ENCODE peak calls at places on chromosomes 2 and 18, in five cellular contexts. D is neuronal stem cell, J is H1, V is fibroblast of lung, K is H9. Y is an unnamed sample.

GRCh38 chr2:215812966-215813365 is 200.4 kb downstream of the MREG start:
- DNase-seq in V (peak), K (no peak), J (no peak), D (no peak), Y (no peak)

GRCh38 chr2:177649568-177650271 is 257.1 kb downstream of the AGPS start:
- DNase-seq in K (no peak), J (no peak), V (no peak), D (no peak), Y (no peak)

GRCh38 chr2:199057936-199058335 is 399.8 kb downstream of the SATB2 start:
- DNase-seq in K (no peak), V (peak), J (no peak), D (no peak), Y (no peak)

GRCh38 chr2:130836501-130837174 is at the start of gene ARHGEF4:
- DNase-seq in V (no peak), K (peak), D (peak), J (no peak), Y (peak)

GRCh38 chr2:134410831-134411231 is 157.0 kb downstream of the MGAT5 start:
- DNase-seq in V (peak), K (no peak), J (no peak), D (no peak), Y (no peak)

GRCh38 chr2:112869258-112869842 is 32.8 kb upstream of the IL1B start:
- DNase-seq in V (peak), J (no peak), D (no peak), K (no peak), Y (no peak)

GRCh38 chr2:221529177-221529942 is 42.7 kb downstream of the EPHA4 start:
- DNase-seq in K (no peak), J (no peak), D (no peak), V (no peak), Y (no peak)

GRCh38 chr2:199814845-199815211 is 36.2 kb downstream of the FTCDNL1 start:
- DNase-seq in V (no peak), D (no peak), J (no peak), K (no peak), Y (no peak)

GRCh38 chr2:236892721-236893120 is 193.0 kb upstream of the COPS8 start:
- DNase-seq in J (no peak), V (no peak), D (no peak), K (no peak), Y (no peak)

GRCh38 chr2:133062946-133063345 is 392.9 kb upstream of the LYPD1 start:
- DNase-seq in V (peak), K (no peak), D (no peak), J (no peak), Y (no peak)

DNA sequence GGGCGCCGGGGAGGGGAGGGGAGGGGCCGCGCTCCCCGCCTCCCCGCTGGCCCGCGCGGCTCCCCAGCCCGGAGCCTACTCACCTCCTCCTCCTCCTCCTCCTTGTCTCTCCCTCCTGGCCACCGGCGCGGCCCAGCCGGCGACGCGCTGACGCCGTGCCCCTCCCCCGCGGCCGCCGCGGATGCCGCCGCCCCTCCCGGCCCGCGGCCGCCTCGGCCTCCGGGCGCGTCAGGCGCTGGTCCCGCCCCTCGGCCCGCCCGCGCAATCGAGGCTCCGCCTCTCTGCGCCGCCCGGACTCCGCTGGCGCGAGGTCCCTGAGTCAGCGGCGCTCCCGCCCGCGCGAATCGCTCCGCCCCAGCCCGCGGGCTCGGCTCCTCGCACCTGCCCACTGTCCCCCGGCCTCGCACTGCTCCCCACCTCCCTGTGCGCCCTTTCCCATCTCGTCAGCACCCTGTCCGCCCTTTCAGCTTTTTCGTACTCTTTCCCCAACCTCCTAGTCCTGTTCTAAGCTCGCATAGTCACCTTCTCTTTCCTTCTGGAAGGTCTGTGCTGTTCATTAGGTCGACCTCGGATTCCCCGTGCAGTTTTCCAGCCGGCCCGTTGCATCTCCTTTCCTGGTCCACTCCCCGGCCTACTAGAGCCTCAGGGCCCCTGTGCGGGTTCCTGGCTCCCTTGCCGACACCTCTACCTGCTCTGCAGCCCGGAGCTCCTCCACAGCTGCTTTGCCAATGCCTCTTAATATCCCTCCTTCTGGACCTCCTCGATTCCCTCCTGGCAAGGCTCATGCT is 187.4 kb downstream of the ZEB2 start:
- DNase-seq in K (peak), J (peak), D (peak), V (peak), Y (peak)
- H3K9ac ChIP-seq in K (peak), J (peak), D (peak), V (peak), Y (peak)

GRCh38 chr18:80050797-80051196 is 16.6 kb downstream of the RBFA start:
- DNase-seq in V (no peak), K (no peak), D (no peak), J (no peak), Y (no peak)
- H3K9ac ChIP-seq in V (no peak), K (no peak), D (no peak), J (no peak), Y (no peak)

DNA sequence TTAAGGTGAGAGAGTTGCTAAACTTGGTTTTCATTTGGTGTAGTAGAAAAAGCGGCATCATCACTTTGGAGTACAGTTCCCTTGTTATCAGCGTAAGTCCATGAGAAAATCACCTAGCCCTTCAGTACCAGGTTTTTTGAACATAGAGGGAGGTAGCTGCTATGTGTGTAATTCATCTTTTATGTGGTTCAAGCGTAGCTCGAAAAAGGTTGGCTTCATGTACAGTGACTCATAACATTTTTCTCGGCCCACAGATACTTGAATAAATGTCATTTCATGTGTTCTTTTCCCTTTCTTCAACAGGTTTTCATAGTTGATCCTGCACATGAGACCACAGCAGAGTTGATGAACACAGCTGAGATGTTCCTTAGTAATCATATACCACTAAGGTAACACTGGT is 43.6 kb downstream of the UGGT1 start:
- DNase-seq in V (peak), J (no peak), D (no peak), K (no peak), Y (no peak)
- H3K9ac ChIP-seq in V (no peak), J (no peak), D (no peak), K (no peak), Y (no peak)

GRCh38 chr2:21013043-21013816 is 30.6 kb downstream of the APOB start:
- DNase-seq in V (no peak), D (no peak), K (no peak), J (no peak), Y (no peak)

GRCh38 chr2:21011453-21011852 is 32.4 kb downstream of the APOB start:
- DNase-seq in K (no peak), D (no peak), V (no peak), J (no peak), Y (no peak)

GRCh38 chr2:21010813-21011439 is 32.9 kb downstream of the APOB start:
- DNase-seq in J (no peak), V (no peak), K (no peak), D (no peak), Y (no peak)

GRCh38 chr2:21011876-21012556 is 31.9 kb downstream of the APOB start:
- DNase-seq in J (no peak), D (no peak), K (no peak), V (no peak), Y (no peak)

DNA sequence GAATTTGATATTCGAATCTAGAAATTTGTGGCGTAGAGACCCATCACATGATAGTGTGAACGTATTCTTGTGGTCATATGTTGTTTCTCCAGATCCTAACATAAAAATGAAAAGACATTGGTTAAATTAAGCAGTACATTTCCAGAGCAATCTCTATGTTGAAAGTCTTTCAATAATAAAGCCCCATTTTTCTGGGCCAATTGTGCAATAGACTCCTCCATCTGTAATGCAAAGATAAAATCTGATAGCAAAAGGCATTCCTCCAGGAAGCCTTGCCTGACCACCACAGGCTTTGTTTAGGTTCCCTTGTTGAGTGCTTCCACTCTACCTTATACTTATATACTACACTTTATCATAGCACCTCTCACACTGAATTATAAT is 31.3 kb downstream of the APOB start:
- DNase-seq in V (no peak), D (no peak), K (no peak), J (no peak), Y (no peak)
- H3K9ac ChIP-seq in V (no peak), D (no peak), K (no peak), J (no peak), Y (no peak)

GRCh38 chr18:44309185-44309584 is 371.5 kb upstream of the SETBP1 start:
- DNase-seq in V (peak), J (no peak), K (no peak), D (no peak), Y (no peak)
- H3K9ac ChIP-seq in V (no peak), J (no peak), K (no peak), D (no peak), Y (no peak)

DNA sequence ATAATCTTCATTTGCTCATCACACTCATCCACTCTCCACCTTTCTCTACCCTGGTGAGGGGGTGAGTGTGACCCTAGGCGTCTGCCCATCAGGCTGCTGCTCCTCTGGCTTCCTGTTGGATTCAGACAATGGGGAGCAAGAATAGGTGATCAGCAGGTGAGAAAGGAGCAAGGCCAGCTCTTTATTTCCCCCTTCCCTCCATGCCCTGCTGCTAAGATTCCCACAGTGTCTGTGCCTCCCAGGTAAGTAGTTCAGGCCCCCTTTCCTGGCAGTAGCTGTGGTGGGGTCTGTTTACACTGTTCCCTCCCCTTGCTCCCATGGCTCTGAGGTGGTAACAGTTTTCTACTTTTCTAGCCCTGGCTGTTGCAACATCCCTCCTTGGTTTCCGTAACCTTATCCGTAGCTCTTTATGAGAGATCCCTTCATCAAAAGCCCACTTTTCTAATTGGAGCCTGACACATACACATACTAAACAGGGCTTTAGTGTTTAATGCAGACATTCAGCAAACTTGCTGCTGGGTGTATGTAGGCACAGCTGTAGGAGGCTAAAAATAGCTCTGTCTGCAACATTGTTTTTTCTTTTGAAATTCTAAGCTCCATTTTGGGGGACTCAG is 27.5 kb downstream of the MAP2 start:
- DNase-seq in K (peak), D (no peak), V (no peak), J (no peak), Y (no peak)
- H3K9ac ChIP-seq in K (no peak), D (no peak), V (no peak), J (peak), Y (no peak)

GRCh38 chr2:38540580-38541290 is 62.0 kb downstream of the HNRNPLL start:
- DNase-seq in D (no peak), V (no peak), K (no peak), J (no peak), Y (no peak)
- H3K9ac ChIP-seq in D (no peak), V (no peak), K (no peak), J (no peak), Y (no peak)

GRCh38 chr2:217618744-217619143 is 384.1 kb downstream of the TNS1 start:
- DNase-seq in J (no peak), D (no peak), V (no peak), K (no peak), Y (no peak)

GRCh38 chr2:217623513-217623912 is 379.3 kb downstream of the TNS1 start:
- DNase-seq in D (no peak), V (no peak), J (no peak), K (no peak), Y (no peak)

GRCh38 chr2:217622205-217622621 is 380.6 kb downstream of the TNS1 start:
- DNase-seq in J (peak), D (peak), V (peak), K (peak), Y (no peak)

GRCh38 chr2:217622664-217623063 is 380.1 kb downstream of the TNS1 start:
- DNase-seq in K (no peak), J (no peak), V (peak), D (peak), Y (no peak)

DNA sequence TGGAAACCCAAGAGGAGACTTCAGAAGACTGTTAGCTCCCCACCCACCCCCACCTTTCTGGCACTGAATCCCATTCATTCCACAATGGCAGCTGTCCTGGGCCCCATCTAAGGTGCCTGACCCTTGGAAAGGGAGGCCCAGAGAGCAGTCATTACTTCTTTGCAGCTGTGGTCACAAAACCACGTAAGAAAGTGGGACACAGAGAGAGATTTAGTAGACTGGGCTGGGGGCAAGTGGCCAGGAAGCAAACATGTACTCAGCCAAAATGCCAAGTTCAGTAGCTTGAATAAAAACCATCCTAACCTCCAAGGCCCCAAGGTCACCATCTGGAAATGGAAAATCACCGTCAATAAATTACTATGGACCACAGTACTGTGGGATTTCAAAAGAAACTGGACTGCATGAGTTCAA is 381.4 kb downstream of the TNS1 start:
- DNase-seq in K (no peak), D (no peak), V (peak), J (no peak), Y (no peak)
- H3K9ac ChIP-seq in K (no peak), D (no peak), V (no peak), J (no peak), Y (no peak)